ENCODE peak calls at places on chromosome 17, in eight cellular contexts. One of them, this sample, is unnamed.

GRCh38 chr17:38883592-38884526 is 14.0 kb downstream of the LASP1 start:
- DNase-seq in left ventricle myocardium inferior: no peak
- DNase-seq in lower leg skin: no peak
- DNase-seq in T-helper 9 cell: no peak
- DNase-seq in T-helper 2 cell: no peak
- DNase-seq in stimulated activated CD8-positive, alpha-beta memory T cell treated with anti-CD3 and anti-CD28 coated beads, Interleukin-7, amount 100 ng/mL, for 48 hours: no peak
- DNase-seq in AG08395: no peak
- DNase-seq in NCI-H1105: no peak
- DNase-seq in this sample: no peak

GRCh38 chr17:12254460-12254859 is 233.8 kb downstream of the MAP2K4 start:
- DNase-seq in left ventricle myocardium inferior: no peak
- DNase-seq in lower leg skin: no peak
- DNase-seq in T-helper 9 cell: no peak
- DNase-seq in T-helper 2 cell: no peak
- DNase-seq in stimulated activated CD8-positive, alpha-beta memory T cell treated with anti-CD3 and anti-CD28 coated beads, Interleukin-7, amount 100 ng/mL, for 48 hours: no peak
- DNase-seq in AG08395: no peak
- DNase-seq in NCI-H1105: no peak
- DNase-seq in this sample: no peak

GRCh38 chr17:67558740-67559380 is 158.9 kb upstream of the NOL11 start:
- DNase-seq in left ventricle myocardium inferior: no peak
- DNase-seq in lower leg skin: no peak
- DNase-seq in T-helper 9 cell: no peak
- DNase-seq in T-helper 2 cell: no peak
- DNase-seq in stimulated activated CD8-positive, alpha-beta memory T cell treated with anti-CD3 and anti-CD28 coated beads, Interleukin-7, amount 100 ng/mL, for 48 hours: no peak
- DNase-seq in AG08395: peak
- DNase-seq in NCI-H1105: no peak
- DNase-seq in this sample: no peak

GRCh38 chr17:12312692-12313091 is 292.0 kb downstream of the MAP2K4 start:
- DNase-seq in left ventricle myocardium inferior: no peak
- DNase-seq in lower leg skin: no peak
- DNase-seq in T-helper 9 cell: no peak
- DNase-seq in T-helper 2 cell: no peak
- DNase-seq in stimulated activated CD8-positive, alpha-beta memory T cell treated with anti-CD3 and anti-CD28 coated beads, Interleukin-7, amount 100 ng/mL, for 48 hours: no peak
- DNase-seq in AG08395: no peak
- DNase-seq in NCI-H1105: no peak
- DNase-seq in this sample: no peak

GRCh38 chr17:40032322-40033320 is 17.4 kb downstream of the CSF3 start:
- DNase-seq in left ventricle myocardium inferior: peak
- DNase-seq in lower leg skin: no peak
- DNase-seq in T-helper 9 cell: no peak
- DNase-seq in T-helper 2 cell: no peak
- DNase-seq in stimulated activated CD8-positive, alpha-beta memory T cell treated with anti-CD3 and anti-CD28 coated beads, Interleukin-7, amount 100 ng/mL, for 48 hours: no peak
- DNase-seq in AG08395: no peak
- DNase-seq in NCI-H1105: no peak
- DNase-seq in this sample: no peak

GRCh38 chr17:51365090-51365489 is 104.7 kb downstream of the UTP18 start:
- DNase-seq in left ventricle myocardium inferior: no peak
- DNase-seq in lower leg skin: no peak
- DNase-seq in T-helper 9 cell: no peak
- DNase-seq in T-helper 2 cell: no peak
- DNase-seq in stimulated activated CD8-positive, alpha-beta memory T cell treated with anti-CD3 and anti-CD28 coated beads, Interleukin-7, amount 100 ng/mL, for 48 hours: no peak
- DNase-seq in AG08395: no peak
- DNase-seq in NCI-H1105: no peak
- DNase-seq in this sample: no peak

GRCh38 chr17:57999496-58000017 is 7.5 kb downstream of the SRSF1 start:
- DNase-seq in left ventricle myocardium inferior: no peak
- DNase-seq in lower leg skin: no peak
- DNase-seq in T-helper 9 cell: no peak
- DNase-seq in T-helper 2 cell: no peak
- DNase-seq in stimulated activated CD8-positive, alpha-beta memory T cell treated with anti-CD3 and anti-CD28 coated beads, Interleukin-7, amount 100 ng/mL, for 48 hours: no peak
- DNase-seq in AG08395: peak
- DNase-seq in NCI-H1105: peak
- DNase-seq in this sample: no peak

GRCh38 chr17:65261152-65261551 is 124.0 kb downstream of the RGS9 start:
- DNase-seq in left ventricle myocardium inferior: no peak
- DNase-seq in lower leg skin: no peak
- DNase-seq in T-helper 9 cell: no peak
- DNase-seq in T-helper 2 cell: no peak
- DNase-seq in stimulated activated CD8-positive, alpha-beta memory T cell treated with anti-CD3 and anti-CD28 coated beads, Interleukin-7, amount 100 ng/mL, for 48 hours: no peak
- DNase-seq in AG08395: no peak
- DNase-seq in NCI-H1105: no peak
- DNase-seq in this sample: no peak

GRCh38 chr17:75822119-75822799 is 21.9 kb downstream of the UNC13D start:
- DNase-seq in left ventricle myocardium inferior: no peak
- DNase-seq in lower leg skin: no peak
- DNase-seq in T-helper 9 cell: no peak
- DNase-seq in T-helper 2 cell: no peak
- DNase-seq in stimulated activated CD8-positive, alpha-beta memory T cell treated with anti-CD3 and anti-CD28 coated beads, Interleukin-7, amount 100 ng/mL, for 48 hours: no peak
- DNase-seq in AG08395: no peak
- DNase-seq in NCI-H1105: peak
- DNase-seq in this sample: peak